ENCODE peak calls at places on chromosomes 1 and 21, in six cellular contexts. One of them, this sample, is unnamed.

GRCh38 chr1:223144914-223145313 is 1.9 kb upstream of the TLR5 start:
- DNase-seq in prostate gland: no peak
- DNase-seq in GM23338: no peak
- DNase-seq in fibroblast of lung: no peak
- DNase-seq in adrenal gland: no peak
- DNase-seq in upper lobe of left lung: no peak
- DNase-seq in this sample: no peak

GRCh38 chr1:62306065-62306464 is 13.2 kb downstream of the KANK4 start:
- DNase-seq in prostate gland: no peak
- DNase-seq in GM23338: no peak
- DNase-seq in fibroblast of lung: no peak
- DNase-seq in adrenal gland: no peak
- DNase-seq in upper lobe of left lung: no peak
- DNase-seq in this sample: no peak

GRCh38 chr1:226004396-226004795 is 5.3 kb upstream of the SDE2 start:
- DNase-seq in prostate gland: no peak
- DNase-seq in GM23338: no peak
- DNase-seq in fibroblast of lung: no peak
- DNase-seq in adrenal gland: no peak
- DNase-seq in upper lobe of left lung: no peak
- DNase-seq in this sample: no peak

GRCh38 chr21:31298618-31299269 is 45.3 kb downstream of the TIAM1 start:
- DNase-seq in prostate gland: no peak
- DNase-seq in GM23338: no peak
- DNase-seq in fibroblast of lung: no peak
- DNase-seq in adrenal gland: no peak
- DNase-seq in upper lobe of left lung: no peak
- DNase-seq in this sample: no peak

GRCh38 chr1:167455786-167456446 is 62.4 kb downstream of the CD247 start:
- DNase-seq in prostate gland: peak; percentile 17
- DNase-seq in GM23338: peak; percentile 62
- DNase-seq in fibroblast of lung: peak; percentile 4
- DNase-seq in adrenal gland: peak; percentile 31
- DNase-seq in upper lobe of left lung: peak; percentile 57
- DNase-seq in this sample: peak; percentile 76

GRCh38 chr1:48543854-48544253 is 71.8 kb upstream of the SPATA6 start:
- DNase-seq in prostate gland: no peak
- DNase-seq in GM23338: no peak
- DNase-seq in fibroblast of lung: no peak
- DNase-seq in adrenal gland: peak; percentile 27
- DNase-seq in upper lobe of left lung: no peak
- DNase-seq in this sample: no peak

GRCh38 chr1:113912594-113913311 is 7.6 kb downstream of the DCLRE1B start:
- DNase-seq in prostate gland: no peak
- DNase-seq in GM23338: no peak
- DNase-seq in fibroblast of lung: peak; percentile 74
- DNase-seq in adrenal gland: peak; percentile 30
- DNase-seq in upper lobe of left lung: no peak
- DNase-seq in this sample: no peak

GRCh38 chr1:162040657-162041056 is 17.0 kb upstream of the OLFML2B start:
- DNase-seq in prostate gland: no peak
- DNase-seq in GM23338: peak; percentile 63
- DNase-seq in fibroblast of lung: peak; percentile 58
- DNase-seq in adrenal gland: no peak
- DNase-seq in upper lobe of left lung: no peak
- DNase-seq in this sample: peak; percentile 36

GRCh38 chr1:29639741-29640427 is 403.6 kb downstream of the PTPRU start:
- DNase-seq in prostate gland: no peak
- DNase-seq in GM23338: no peak
- DNase-seq in fibroblast of lung: peak; percentile 22
- DNase-seq in adrenal gland: no peak
- DNase-seq in upper lobe of left lung: no peak
- DNase-seq in this sample: no peak

GRCh38 chr21:40291560-40291959 is 424.3 kb downstream of the PCP4 start:
- DNase-seq in prostate gland: no peak
- DNase-seq in GM23338: no peak
- DNase-seq in fibroblast of lung: no peak
- DNase-seq in adrenal gland: no peak
- DNase-seq in upper lobe of left lung: no peak
- DNase-seq in this sample: peak; percentile 12

GRCh38 chr1:87236585-87236984 is 92.1 kb upstream of the LMO4 start:
- DNase-seq in prostate gland: no peak
- DNase-seq in GM23338: no peak
- DNase-seq in fibroblast of lung: peak; percentile 31
- DNase-seq in adrenal gland: no peak
- DNase-seq in upper lobe of left lung: no peak
- DNase-seq in this sample: no peak

GRCh38 chr1:9672444-9672843 is 20.9 kb downstream of the PIK3CD start:
- DNase-seq in prostate gland: no peak
- DNase-seq in GM23338: no peak
- DNase-seq in fibroblast of lung: no peak
- DNase-seq in adrenal gland: no peak
- DNase-seq in upper lobe of left lung: no peak
- DNase-seq in this sample: no peak

GRCh38 chr21:31290765-31291164 is 53.3 kb downstream of the TIAM1 start:
- DNase-seq in prostate gland: no peak
- DNase-seq in GM23338: no peak
- DNase-seq in fibroblast of lung: no peak
- DNase-seq in adrenal gland: no peak
- DNase-seq in upper lobe of left lung: no peak
- DNase-seq in this sample: no peak

GRCh38 chr1:95699274-95699953 is 465.4 kb downstream of the RWDD3 start:
- DNase-seq in prostate gland: no peak
- DNase-seq in GM23338: no peak
- DNase-seq in fibroblast of lung: no peak
- DNase-seq in adrenal gland: no peak
- DNase-seq in upper lobe of left lung: no peak
- DNase-seq in this sample: no peak

GRCh38 chr1:175597969-175598765 is 145.2 kb downstream of the TNR start:
- DNase-seq in prostate gland: no peak
- DNase-seq in GM23338: no peak
- DNase-seq in fibroblast of lung: peak; percentile 40
- DNase-seq in adrenal gland: no peak
- DNase-seq in upper lobe of left lung: no peak
- DNase-seq in this sample: no peak

GRCh38 chr21:18646114-18646513 is 242.5 kb upstream of the TMPRSS15 start:
- DNase-seq in prostate gland: no peak
- DNase-seq in GM23338: no peak
- DNase-seq in fibroblast of lung: no peak
- DNase-seq in adrenal gland: no peak
- DNase-seq in upper lobe of left lung: no peak
- DNase-seq in this sample: no peak

DNA sequence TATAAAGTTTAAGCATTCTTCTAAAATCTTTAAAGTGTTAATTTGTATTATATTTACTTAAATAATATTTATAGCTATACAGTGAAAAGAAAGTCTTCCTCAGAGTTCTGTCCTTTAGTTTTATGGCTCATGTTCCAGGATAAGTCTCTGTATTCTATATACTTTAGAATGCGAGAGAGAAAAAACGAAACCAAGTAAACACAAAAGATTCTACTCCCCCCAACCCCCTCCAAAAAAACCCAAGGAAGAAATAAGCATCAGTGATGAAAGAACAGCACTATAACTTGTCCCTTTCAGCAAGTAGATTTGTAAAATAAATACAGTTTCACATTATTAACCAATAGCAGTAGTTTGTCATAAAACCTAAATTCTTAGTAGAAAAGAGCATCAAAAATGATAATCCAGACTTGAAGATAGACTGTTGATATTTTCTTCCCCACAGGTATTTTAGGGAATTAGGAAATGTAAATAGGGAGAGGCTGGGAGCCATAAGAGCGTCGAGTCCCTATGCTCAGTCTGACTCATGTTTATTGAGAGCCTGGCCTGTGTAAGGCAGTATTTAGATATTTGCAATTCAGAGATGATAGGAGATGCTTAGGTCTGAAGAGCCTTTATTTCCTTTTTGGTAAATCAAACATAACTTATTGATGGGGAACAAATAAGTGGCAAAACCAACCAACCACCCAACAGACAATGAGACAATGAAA is 35.5 kb downstream of the CDC14A start:
- DNase-seq in prostate gland: no peak
- DNase-seq in GM23338: no peak
- DNase-seq in fibroblast of lung: peak; percentile 28
- DNase-seq in adrenal gland: no peak
- DNase-seq in upper lobe of left lung: no peak
- DNase-seq in this sample: no peak
- H3K4me3 ChIP-seq in prostate gland: no peak overlapping the region
- H3K4me3 ChIP-seq in GM23338: no peak overlapping the region
- H3K4me3 ChIP-seq in fibroblast of lung: peak overlapping the region; percentile 21
- H3K4me3 ChIP-seq in adrenal gland: no peak overlapping the region
- H3K4me3 ChIP-seq in upper lobe of left lung: no peak overlapping the region
- H3K4me3 ChIP-seq in this sample: no peak overlapping the region

GRCh38 chr1:228004331-228004871 is 2.4 kb upstream of the WNT3A start:
- DNase-seq in prostate gland: no peak
- DNase-seq in GM23338: peak; percentile 79
- DNase-seq in fibroblast of lung: no peak
- DNase-seq in adrenal gland: no peak
- DNase-seq in upper lobe of left lung: peak; percentile 41
- DNase-seq in this sample: peak; percentile 93

GRCh38 chr1:228004887-228005462 is 1.8 kb upstream of the WNT3A start:
- DNase-seq in prostate gland: no peak
- DNase-seq in GM23338: peak; percentile 43
- DNase-seq in fibroblast of lung: no peak
- DNase-seq in adrenal gland: no peak
- DNase-seq in upper lobe of left lung: no peak
- DNase-seq in this sample: peak; percentile 89

GRCh38 chr1:228006793-228007053 is at the start of gene WNT3A:
- DNase-seq in prostate gland: no peak
- DNase-seq in GM23338: no peak
- DNase-seq in fibroblast of lung: no peak
- DNase-seq in adrenal gland: no peak
- DNase-seq in upper lobe of left lung: no peak
- DNase-seq in this sample: peak; percentile 91

GRCh38 chr1:228006034-228006792 is 585 bp upstream of the WNT3A start:
- DNase-seq in prostate gland: no peak
- DNase-seq in GM23338: peak; percentile 56
- DNase-seq in fibroblast of lung: no peak
- DNase-seq in adrenal gland: no peak
- DNase-seq in upper lobe of left lung: no peak
- DNase-seq in this sample: peak; percentile 84

DNA sequence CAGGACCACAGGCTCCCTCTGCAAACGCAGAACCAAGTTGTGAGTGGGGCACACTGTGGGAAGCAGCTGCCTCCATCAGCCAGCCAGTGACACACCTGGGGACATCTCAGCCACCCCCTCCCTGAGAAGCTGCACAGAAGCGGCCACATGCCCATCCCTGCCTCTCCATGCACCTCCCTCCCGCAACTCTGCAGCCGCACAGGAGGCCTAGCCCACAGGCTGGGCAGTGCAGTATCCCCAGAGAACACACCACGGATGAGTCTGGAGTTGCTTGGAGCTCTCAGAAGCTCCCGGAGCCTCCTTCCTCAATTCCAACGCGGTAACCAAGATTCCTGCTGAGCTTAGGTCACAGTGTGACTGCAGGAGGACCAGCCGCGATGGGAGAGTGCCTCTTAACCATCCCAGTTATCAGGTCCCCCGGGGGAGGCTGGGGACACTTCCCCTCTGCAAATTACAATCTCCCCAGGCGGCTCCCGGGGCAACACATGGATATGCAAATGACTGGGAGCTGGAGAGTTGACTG is 1.2 kb upstream of the WNT3A start:
- DNase-seq in prostate gland: no peak
- DNase-seq in GM23338: peak; percentile 31
- DNase-seq in fibroblast of lung: no peak
- DNase-seq in adrenal gland: no peak
- DNase-seq in upper lobe of left lung: no peak
- DNase-seq in this sample: peak; percentile 68
- H3K27me3 ChIP-seq in prostate gland: peaks cover 3% of the 10 kb centered on the region
- H3K27me3 ChIP-seq in GM23338: peaks cover 98% of the 10 kb centered on the region
- H3K27me3 ChIP-seq in fibroblast of lung: peaks cover 37% of the 10 kb centered on the region
- H3K27me3 ChIP-seq in adrenal gland: peaks cover 50% of the 10 kb centered on the region
- H3K27me3 ChIP-seq in upper lobe of left lung: peaks cover 47% of the 10 kb centered on the region
- H3K27me3 ChIP-seq in this sample: peaks cover 79% of the 10 kb centered on the region

GRCh38 chr1:30743584-30744059 is 14.0 kb downstream of the LAPTM5 start:
- DNase-seq in prostate gland: no peak
- DNase-seq in GM23338: no peak
- DNase-seq in fibroblast of lung: no peak
- DNase-seq in adrenal gland: no peak
- DNase-seq in upper lobe of left lung: no peak
- DNase-seq in this sample: no peak

GRCh38 chr1:30742300-30742962 is 15.1 kb downstream of the LAPTM5 start:
- DNase-seq in prostate gland: no peak
- DNase-seq in GM23338: no peak
- DNase-seq in fibroblast of lung: no peak
- DNase-seq in adrenal gland: no peak
- DNase-seq in upper lobe of left lung: no peak
- DNase-seq in this sample: no peak

GRCh38 chr1:30744060-30744756 is 13.4 kb downstream of the LAPTM5 start:
- DNase-seq in prostate gland: no peak
- DNase-seq in GM23338: no peak
- DNase-seq in fibroblast of lung: peak; percentile 39
- DNase-seq in adrenal gland: no peak
- DNase-seq in upper lobe of left lung: no peak
- DNase-seq in this sample: no peak

GRCh38 chr1:30740952-30741894 is 16.4 kb downstream of the LAPTM5 start:
- DNase-seq in prostate gland: no peak
- DNase-seq in GM23338: no peak
- DNase-seq in fibroblast of lung: no peak
- DNase-seq in adrenal gland: no peak
- DNase-seq in upper lobe of left lung: no peak
- DNase-seq in this sample: no peak

GRCh38 chr1:30742963-30743559 is 14.5 kb downstream of the LAPTM5 start:
- DNase-seq in prostate gland: no peak
- DNase-seq in GM23338: no peak
- DNase-seq in fibroblast of lung: no peak
- DNase-seq in adrenal gland: no peak
- DNase-seq in upper lobe of left lung: no peak
- DNase-seq in this sample: no peak
- H3K4me3 ChIP-seq in prostate gland: no peak overlapping the region
- H3K4me3 ChIP-seq in GM23338: no peak overlapping the region
- H3K4me3 ChIP-seq in fibroblast of lung: no peak overlapping the region
- H3K4me3 ChIP-seq in adrenal gland: no peak overlapping the region
- H3K4me3 ChIP-seq in upper lobe of left lung: no peak overlapping the region
- H3K4me3 ChIP-seq in this sample: no peak overlapping the region

DNA sequence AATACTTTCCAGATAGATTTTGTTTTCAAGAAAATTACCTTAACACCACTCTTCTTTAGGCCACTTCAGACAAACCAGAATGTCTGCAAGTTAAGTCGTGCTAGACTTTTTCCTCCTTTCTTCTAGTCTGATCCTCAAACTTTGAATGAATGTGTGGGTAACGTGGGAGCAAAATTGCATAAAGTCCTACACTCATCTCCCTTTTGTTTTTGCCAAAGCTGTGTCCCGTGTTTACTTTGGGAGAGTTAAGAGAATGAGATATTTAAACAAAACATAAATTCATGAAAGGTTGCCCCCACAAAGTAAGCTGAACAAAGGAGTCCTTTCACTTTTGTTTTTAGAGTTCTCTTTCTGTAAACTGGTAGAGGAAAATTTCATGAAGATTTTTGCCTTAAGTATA is 16.9 kb upstream of the VAMP3 start:
- DNase-seq in prostate gland: no peak
- DNase-seq in GM23338: no peak
- DNase-seq in fibroblast of lung: no peak
- DNase-seq in adrenal gland: no peak
- DNase-seq in upper lobe of left lung: no peak
- DNase-seq in this sample: no peak
- H3K27me3 ChIP-seq in prostate gland: no peaks in the 10 kb centered on the region
- H3K27me3 ChIP-seq in GM23338: no peaks in the 10 kb centered on the region
- H3K27me3 ChIP-seq in fibroblast of lung: peaks cover 3% of the 10 kb centered on the region
- H3K27me3 ChIP-seq in adrenal gland: no peaks in the 10 kb centered on the region
- H3K27me3 ChIP-seq in upper lobe of left lung: no peaks in the 10 kb centered on the region
- H3K27me3 ChIP-seq in this sample: no peaks in the 10 kb centered on the region

This sample was measured in H7.